ENCODE peak calls at places on chromosomes 16 and 17, in four cellular contexts. P, F, G and M are unnamed samples.

GRCh38 chr17:33778505-33779398 is 476.3 kb upstream of the CCL2 start:
- DNase-seq in P (no peak), G (peak; percentile 74), F (peak; percentile 19), M (peak; percentile 55)

GRCh38 chr16:68423771-68424170 is 24.5 kb downstream of the SMPD3 start:
- DNase-seq in F (no peak), G (no peak), P (no peak), M (no peak)

GRCh38 chr16:89350701-89351380 is 133.3 kb downstream of the ZNF778 start:
- DNase-seq in F (no peak), G (no peak), P (no peak), M (no peak)

GRCh38 chr17:5757306-5757907 is 173.1 kb upstream of the NLRP1 start:
- DNase-seq in P (no peak), G (no peak), F (no peak), M (no peak)

GRCh38 chr17:49971848-49972485 is 3.0 kb downstream of the DLX4 start:
- DNase-seq in F (no peak), G (no peak), P (no peak), M (no peak)

GRCh38 chr17:43578699-43579569 is 32.8 kb upstream of the ETV4 start:
- DNase-seq in F (no peak), G (peak; percentile 32), P (no peak), M (peak; percentile 50)

GRCh38 chr16:70767377-70768204 is 33.4 kb downstream of the VAC14 start:
- DNase-seq in F (no peak), G (no peak), P (no peak), M (no peak)

GRCh38 chr17:19341211-19341631 is 21.3 kb downstream of the B9D1 start:
- DNase-seq in P (no peak), F (no peak), G (no peak), M (no peak)

GRCh38 chr17:50479522-50480141 is 972 bp downstream of the RSAD1 start:
- DNase-seq in P (no peak), G (peak; percentile 81), F (peak; percentile 73), M (peak; percentile 83)

GRCh38 chr16:535446-536405 is 8.2 kb downstream of the CAPN15 start:
- DNase-seq in G (peak; percentile 73), F (peak; percentile 51), P (no peak), M (no peak)

GRCh38 chr17:79306688-79307323 is 232.2 kb downstream of the ENGASE start:
- DNase-seq in G (no peak), F (no peak), P (peak; percentile 15), M (no peak)

GRCh38 chr17:46056800-46057304 is 57.8 kb downstream of the STH start:
- DNase-seq in P (no peak), G (peak; percentile 77), F (no peak), M (no peak)

GRCh38 chr17:30482555-30482954 is 5.3 kb downstream of the GOSR1 start:
- DNase-seq in P (no peak), G (no peak), F (no peak), M (no peak)

GRCh38 chr17:64491034-64491860 is 5.6 kb downstream of the POLG2 start:
- DNase-seq in P (no peak), G (peak; percentile 63), F (no peak), M (no peak)

GRCh38 chr17:51118330-51119195 is 2.1 kb downstream of the SPAG9 start:
- DNase-seq in F (peak; percentile 49), G (no peak), P (no peak), M (no peak)

GRCh38 chr16:84550096-84550495 is 45.6 kb upstream of the MEAK7 start:
- DNase-seq in P (no peak), F (no peak), G (no peak), M (no peak)

GRCh38 chr17:18248300-18248731 is 10.2 kb downstream of the FLII start:
- DNase-seq in G (peak; percentile 74), P (no peak), F (no peak), M (peak; percentile 95)

GRCh38 chr17:2724783-2725164 is 13.2 kb upstream of the CLUH start:
- DNase-seq in F (no peak), G (peak; percentile 25), P (no peak), M (no peak)

GRCh38 chr17:33511670-33512069 is 218.6 kb upstream of the ASIC2 start:
- DNase-seq in F (no peak), G (no peak), P (no peak), M (no peak)

GRCh38 chr16:81008151-81008789 is 1.3 kb downstream of the CENPN start:
- DNase-seq in G (peak; percentile 1), F (no peak), P (no peak), M (no peak)

DNA sequence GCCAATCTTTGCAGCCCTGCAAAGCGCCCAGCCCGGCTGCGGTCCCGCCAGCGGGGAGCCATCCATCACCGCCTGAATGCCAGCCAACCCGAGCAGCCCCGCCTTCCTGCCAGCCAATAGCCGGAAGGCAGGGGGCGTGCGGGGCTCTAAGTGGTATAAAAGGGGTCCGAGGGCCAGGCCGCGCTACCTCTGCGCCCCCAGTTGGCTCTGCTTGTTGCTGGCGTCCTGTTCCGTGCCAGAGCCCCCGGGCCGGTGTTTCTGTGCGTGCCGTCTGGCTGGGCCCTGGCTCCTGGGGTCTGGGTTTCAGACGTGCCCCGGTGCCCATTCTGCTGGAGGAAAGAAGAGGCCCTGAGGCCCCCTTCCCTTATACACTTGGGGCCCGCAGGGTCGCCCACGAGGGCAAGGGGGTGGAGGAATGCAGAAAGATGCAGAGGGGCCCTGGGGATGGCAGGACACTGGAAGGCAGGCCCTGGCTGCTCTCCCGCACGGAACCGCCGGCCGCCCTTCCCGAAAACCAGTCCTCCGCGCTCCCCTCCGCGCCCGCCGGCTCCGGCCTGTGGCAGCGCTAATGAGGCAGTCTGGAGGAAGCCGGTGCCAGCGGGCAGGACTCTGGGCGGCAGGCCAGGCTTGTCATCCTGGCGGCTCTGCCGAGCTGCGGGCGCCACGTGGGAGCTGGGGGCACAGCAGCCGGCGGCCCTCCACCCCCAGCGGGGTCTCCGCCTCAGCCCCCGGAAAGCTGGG is 14.0 kb downstream of the COPZ2 start:
- DNase-seq in P (peak; percentile 71), F (peak; percentile 61), G (peak; percentile 56), M (no peak)
- TF ChIP-seq CTCF in P (peak; percentile 59), F (no peak), G (no peak), M (no peak)

GRCh38 chr17:80395402-80396151 is 19.4 kb upstream of the ENDOV start:
- DNase-seq in P (no peak), G (no peak), F (no peak), M (no peak)
- TF ChIP-seq CTCF in P (no peak), G (no peak), F (no peak), M (no peak)

GRCh38 chr16:53043462-53043861 is 9.2 kb downstream of the CHD9NB start:
- DNase-seq in G (peak; percentile 12), F (no peak), P (no peak), M (no peak)

GRCh38 chr16:53043986-53044571 is 8.6 kb downstream of the CHD9NB start:
- DNase-seq in F (no peak), P (no peak), G (no peak), M (no peak)

GRCh38 chr16:53040788-53041187 is 11.9 kb downstream of the CHD9NB start:
- DNase-seq in F (no peak), P (no peak), G (no peak), M (no peak)

GRCh38 chr16:53042235-53042645 is 10.5 kb downstream of the CHD9NB start:
- DNase-seq in F (no peak), G (no peak), P (no peak), M (no peak)

DNA sequence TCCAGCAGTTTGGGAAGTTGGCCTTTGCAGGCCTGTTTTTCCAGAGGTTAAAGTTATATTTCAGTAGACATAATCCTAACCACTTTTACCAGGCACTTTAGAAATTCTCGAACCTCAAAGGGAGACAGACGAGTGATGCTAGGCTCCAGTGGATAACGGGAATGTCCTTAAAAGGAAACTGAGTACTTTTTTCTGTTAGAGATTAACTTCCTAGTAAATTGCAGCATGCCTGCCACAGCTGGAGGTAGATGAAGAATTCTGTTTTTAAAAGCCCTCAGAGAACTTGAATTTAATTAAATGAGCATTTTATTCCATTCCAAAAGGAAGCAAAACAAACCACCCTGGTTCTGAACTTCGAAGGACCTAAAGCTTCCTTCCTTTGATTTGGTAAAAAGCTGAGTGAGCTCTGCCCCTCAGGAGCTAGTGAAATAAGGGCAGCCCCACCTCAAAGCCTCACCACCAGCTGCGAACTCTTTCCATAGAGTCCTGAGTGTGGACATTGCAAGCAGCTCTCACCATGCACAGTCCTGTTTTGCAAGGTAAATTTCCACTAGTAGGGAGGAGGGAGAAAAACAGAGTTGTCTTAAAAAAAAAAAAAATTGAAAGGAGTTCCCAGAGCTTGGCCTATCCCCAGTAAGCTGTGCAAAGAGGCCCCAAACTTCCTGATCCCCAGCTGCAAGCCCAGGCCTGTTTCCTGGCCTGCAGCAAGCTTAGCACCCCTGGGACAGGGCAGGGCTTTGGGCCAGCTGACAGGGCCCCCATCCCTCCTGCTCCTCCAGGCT is 11.3 kb downstream of the CHD9NB start:
- DNase-seq in G (peak; percentile 30), P (no peak), F (peak; percentile 66), M (no peak)
- TF ChIP-seq CTCF in G (no peak), P (no peak), F (no peak), M (no peak)

GRCh38 chr17:38897671-38898290 is 27.6 kb upstream of the LASP1NB start:
- DNase-seq in G (no peak), F (no peak), P (no peak), M (no peak)

GRCh38 chr17:38897176-38897575 is 27.3 kb downstream of the LASP1 start:
- DNase-seq in F (no peak), P (no peak), G (no peak), M (no peak)

GRCh38 chr17:38898812-38899348 is 26.5 kb upstream of the LASP1NB start:
- DNase-seq in F (no peak), P (no peak), G (no peak), M (peak; percentile 89)

GRCh38 chr17:38896373-38896954 is 26.6 kb downstream of the LASP1 start:
- DNase-seq in G (no peak), P (no peak), F (no peak), M (no peak)

GRCh38 chr17:38898291-38898679 is 27.1 kb upstream of the LASP1NB start:
- DNase-seq in G (no peak), P (no peak), F (no peak), M (no peak)
- TF ChIP-seq CTCF in G (no peak), P (no peak), F (no peak), M (no peak)

GRCh38 chr16:15466131-15466530 is 31.7 kb downstream of the BMERB1 start:
- DNase-seq in G (no peak), F (no peak), P (no peak), M (no peak)

GRCh38 chr16:15464401-15465186 is 30.2 kb downstream of the BMERB1 start:
- DNase-seq in P (no peak), F (no peak), G (no peak), M (no peak)

GRCh38 chr16:15461376-15461775 is 27.0 kb downstream of the BMERB1 start:
- DNase-seq in F (no peak), P (no peak), G (no peak), M (no peak)

DNA sequence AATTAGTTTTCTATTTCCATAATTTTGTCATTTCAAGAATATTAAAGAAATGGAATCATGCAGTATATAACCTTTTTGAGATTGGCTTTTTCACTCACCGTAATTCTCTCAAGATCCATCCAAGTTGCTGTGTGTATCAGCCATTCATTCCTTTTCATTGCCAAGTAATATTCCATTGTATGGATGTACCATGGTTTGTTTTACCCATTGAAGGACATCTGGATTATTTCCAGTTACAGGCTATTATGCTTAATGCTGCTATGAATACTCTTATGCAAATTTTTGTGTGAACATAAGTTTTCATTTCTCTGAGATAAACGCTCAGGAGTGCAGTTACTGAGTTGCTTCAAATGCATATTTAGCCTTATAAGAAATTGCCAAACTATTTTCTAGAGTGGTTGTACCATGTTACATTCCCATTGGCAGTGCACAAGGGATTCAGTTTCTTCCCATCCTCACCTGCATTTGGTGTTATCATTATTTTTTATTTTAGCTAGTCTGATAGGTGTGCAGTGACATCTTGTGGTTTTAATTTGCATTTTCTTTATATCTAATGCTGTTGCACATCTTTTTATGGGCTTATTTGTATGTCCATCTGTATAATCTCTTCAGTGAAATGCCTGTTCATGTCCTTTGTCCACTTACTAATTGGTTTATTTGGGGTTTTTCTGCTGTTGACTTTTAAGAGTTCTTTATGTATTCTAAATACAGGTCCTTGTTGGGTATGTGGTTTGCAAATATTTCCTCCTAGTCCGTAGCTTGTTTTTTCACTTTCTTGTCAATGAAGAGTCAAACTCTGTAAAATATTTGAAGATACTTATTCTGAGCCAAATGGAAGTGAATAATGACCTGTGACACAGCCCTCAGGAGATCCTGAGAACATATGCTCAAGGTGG is 32.7 kb downstream of the BMERB1 start:
- DNase-seq in P (no peak), F (no peak), G (peak; percentile 42), M (no peak)
- TF ChIP-seq CTCF in P (no peak), F (no peak), G (no peak), M (no peak)